ENCODE peak calls at places on chromosomes 7 and 10, in ten cellular contexts. Z, R, J, B, S, M, E, P, A and D are unnamed samples.

GRCh38 chr7:139620676-139621344 is 97.3 kb downstream of the CLEC2L start:
- DNase-seq in Z (peak; percentile 32), R (peak; percentile 65), J (peak; percentile 65), B (peak; percentile 48), S (peak; percentile 93), M (no peak), E (peak; percentile 62), P (peak; percentile 28), A (no peak), D (peak; percentile 34)

GRCh38 chr10:120495226-120495625 is 38.2 kb downstream of the PLPP4 start:
- DNase-seq in Z (no peak), R (no peak), J (no peak), B (no peak), S (peak; percentile 23), M (no peak), E (no peak), P (no peak), A (no peak), D (no peak)

GRCh38 chr10:74056081-74056818 is 58.3 kb downstream of the VCL start:
- DNase-seq in Z (peak; percentile 46), R (peak; percentile 49), J (peak; percentile 35), B (peak; percentile 43), S (no peak), M (no peak), E (no peak), P (peak; percentile 59), A (peak; percentile 34), D (no peak)

GRCh38 chr10:108039821-108040584 is 875.5 kb upstream of the SORCS1 start:
- DNase-seq in Z (no peak), R (no peak), J (no peak), B (no peak), S (peak; percentile 73), M (no peak), E (no peak), P (no peak), A (no peak), D (no peak)

GRCh38 chr10:91541481-91541880 is 91.4 kb downstream of the PPP1R3C start:
- DNase-seq in Z (no peak), R (no peak), J (no peak), B (no peak), S (no peak), M (no peak), E (no peak), P (no peak), A (peak; percentile 4), D (no peak)

GRCh38 chr10:119595715-119596515 is 849 bp downstream of the TIAL1 start:
- DNase-seq in Z (peak; percentile 47), R (peak; percentile 7), J (peak; percentile 50), B (peak; percentile 54), S (peak; percentile 57), M (peak; percentile 43), E (peak; percentile 35), P (no peak), A (peak; percentile 11), D (peak; percentile 69)

GRCh38 chr10:84537447-84537931 is 209.1 kb downstream of the CCSER2 start:
- DNase-seq in Z (peak; percentile 32), R (peak; percentile 56), J (peak; percentile 67), B (peak; percentile 90), S (peak; percentile 68), M (peak; percentile 51), E (peak; percentile 86), P (peak; percentile 46), A (peak; percentile 21), D (peak; percentile 53)

GRCh38 chr7:131948434-131949053 is 392.1 kb upstream of the PODXL start:
- DNase-seq in Z (peak; percentile 40), R (peak; percentile 34), J (peak; percentile 71), B (no peak), S (peak; percentile 61), M (no peak), E (peak; percentile 53), P (no peak), A (no peak), D (peak; percentile 51)

GRCh38 chr7:95596183-95597135 is at the start of gene PDK4:
- DNase-seq in Z (peak; percentile 99), R (peak; percentile 84), J (peak; percentile 60), B (peak; percentile 69), S (peak; percentile 92), M (peak; percentile 95), E (peak; percentile 67), P (peak; percentile 35), A (no peak), D (peak; percentile 97)

GRCh38 chr10:110903280-110904278 is 15.4 kb downstream of the BBIP1 start:
- DNase-seq in Z (no peak), R (no peak), J (no peak), B (no peak), S (no peak), M (no peak), E (no peak), P (no peak), A (no peak), D (no peak)

GRCh38 chr7:133771778-133772421 is 355.2 kb upstream of the LRGUK start:
- DNase-seq in Z (no peak), R (no peak), J (no peak), B (no peak), S (no peak), M (no peak), E (no peak), P (no peak), A (no peak), D (no peak)

GRCh38 chr7:23662124-23662982 is 17.6 kb upstream of the FAM221A start:
- DNase-seq in Z (no peak), R (no peak), J (no peak), B (no peak), S (peak; percentile 64), M (no peak), E (peak; percentile 42), P (no peak), A (no peak), D (no peak)

GRCh38 chr10:95536894-95537542 is 24.2 kb downstream of the SORBS1 start:
- DNase-seq in Z (no peak), R (no peak), J (no peak), B (no peak), S (no peak), M (no peak), E (no peak), P (no peak), A (no peak), D (no peak)

DNA sequence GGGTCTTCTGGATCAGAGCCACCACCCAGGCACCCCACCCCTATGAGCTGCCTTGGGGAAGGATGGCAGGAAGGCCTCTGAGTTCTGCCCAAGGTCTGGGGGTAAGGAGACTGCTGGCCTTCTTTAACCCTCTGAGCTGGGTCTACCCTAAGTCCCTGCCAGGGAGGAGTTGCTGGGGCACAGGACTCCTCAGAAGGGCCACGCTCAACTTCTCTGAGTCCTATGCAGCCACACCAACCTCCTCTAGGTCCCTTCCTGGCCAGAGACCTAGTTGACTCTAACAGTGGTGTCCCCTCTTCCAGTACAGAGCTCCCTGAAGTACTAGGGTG is 2.6 kb upstream of the NEURL1 start:
- DNase-seq in Z (no peak), R (no peak), J (no peak), B (no peak), S (no peak), M (no peak), E (no peak), P (no peak), A (no peak), D (no peak)
- H3K27ac ChIP-seq in Z (no peak overlapping the region), R (no peak overlapping the region), J (no peak overlapping the region), B (no peak overlapping the region), S (no peak overlapping the region), M (no peak overlapping the region), E (no peak overlapping the region), P (no peak overlapping the region), A (no peak overlapping the region), D (no peak overlapping the region)

GRCh38 chr7:45687721-45688120 is 113.6 kb downstream of the ADCY1 start:
- DNase-seq in Z (no peak), R (no peak), J (no peak), B (no peak), S (peak; percentile 31), M (no peak), E (no peak), P (no peak), A (no peak), D (peak; percentile 38)

GRCh38 chr7:45690762-45691150 is 116.6 kb downstream of the ADCY1 start:
- DNase-seq in Z (no peak), R (no peak), J (no peak), B (no peak), S (no peak), M (no peak), E (no peak), P (no peak), A (no peak), D (no peak)

GRCh38 chr7:45691155-45691656 is 117.0 kb downstream of the ADCY1 start:
- DNase-seq in Z (no peak), R (no peak), J (peak; percentile 20), B (no peak), S (no peak), M (no peak), E (no peak), P (no peak), A (no peak), D (no peak)

GRCh38 chr7:45689797-45690761 is 115.9 kb downstream of the ADCY1 start:
- DNase-seq in Z (no peak), R (no peak), J (no peak), B (no peak), S (peak; percentile 30), M (no peak), E (no peak), P (no peak), A (no peak), D (no peak)

DNA sequence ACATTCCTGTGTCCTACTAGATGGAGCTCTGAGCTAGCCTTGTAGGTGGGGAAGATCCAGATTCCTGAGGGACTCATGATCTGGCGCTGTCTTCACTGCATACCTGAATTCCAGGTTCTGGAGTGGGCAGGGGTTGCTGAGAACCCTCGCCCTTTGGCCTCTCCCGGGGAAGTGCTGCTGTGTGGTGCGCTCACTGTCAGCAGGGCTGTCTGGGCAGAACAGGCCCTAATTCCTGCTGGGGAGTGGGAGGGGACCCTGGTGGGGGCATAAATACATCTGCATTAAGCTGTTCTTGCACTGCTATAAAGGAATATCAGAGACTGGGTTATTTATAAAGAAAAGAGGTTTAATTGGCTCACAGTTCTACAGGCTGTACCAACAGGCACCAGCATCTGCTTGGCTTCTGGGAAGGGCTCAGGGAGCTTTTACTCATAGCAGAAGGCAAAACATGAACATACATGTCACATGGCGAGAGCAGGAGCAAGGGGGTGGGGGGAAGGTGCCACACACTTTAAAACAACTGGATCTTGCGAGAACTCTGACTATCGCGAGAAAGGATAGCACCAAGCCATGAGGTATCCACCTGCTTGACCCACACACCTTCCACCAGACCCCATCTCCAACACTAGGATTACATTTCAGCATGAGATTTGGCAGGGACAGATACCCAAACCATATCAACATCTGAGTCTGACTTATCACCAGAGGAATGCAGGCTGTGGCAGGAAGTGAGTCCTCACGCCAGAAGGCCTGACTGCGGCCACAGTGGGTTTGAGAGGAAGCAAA is 115.0 kb downstream of the ADCY1 start:
- DNase-seq in Z (no peak), R (no peak), J (no peak), B (no peak), S (peak; percentile 44), M (no peak), E (no peak), P (no peak), A (peak; percentile 71), D (no peak)
- H3K27ac ChIP-seq in Z (no peak overlapping the region), R (no peak overlapping the region), J (no peak overlapping the region), B (no peak overlapping the region), S (no peak overlapping the region), M (no peak overlapping the region), E (no peak overlapping the region), P (no peak overlapping the region), A (peak overlapping the region; percentile 83), D (no peak overlapping the region)

GRCh38 chr7:102814025-102814471 is 65.2 kb downstream of the FAM185A start:
- DNase-seq in Z (no peak), R (no peak), J (no peak), B (no peak), S (no peak), M (no peak), E (no peak), P (no peak), A (no peak), D (no peak)
- H3K27ac ChIP-seq in Z (no peak overlapping the region), R (no peak overlapping the region), J (no peak overlapping the region), B (no peak overlapping the region), S (no peak overlapping the region), M (no peak overlapping the region), E (no peak overlapping the region), P (no peak overlapping the region), A (no peak overlapping the region), D (no peak overlapping the region)

GRCh38 chr10:132027423-132027983 is 38.2 kb upstream of the JAKMIP3 start:
- DNase-seq in Z (no peak), R (no peak), J (no peak), B (no peak), S (no peak), M (no peak), E (no peak), P (no peak), A (peak; percentile 11), D (no peak)
- H3K27ac ChIP-seq in Z (no peak overlapping the region), R (no peak overlapping the region), J (no peak overlapping the region), B (no peak overlapping the region), S (no peak overlapping the region), M (no peak overlapping the region), E (no peak overlapping the region), P (no peak overlapping the region), A (no peak overlapping the region), D (no peak overlapping the region)